ENCODE peak calls at places on chromosome 19, in four cellular contexts. Q is kidney epithelial cell, I is fibroblast of pulmonary artery, N is endothelial cell. M is an unnamed sample.

GRCh38 chr19:6108721-6109633 is 1.3 kb downstream of the RFX2 start:
- DNase-seq in Q (no peak), I (peak), N (peak), M (no peak)

GRCh38 chr19:9040131-9040530 is 29.9 kb upstream of the MUC16 start:
- DNase-seq in Q (no peak), I (no peak), N (no peak), M (no peak)

GRCh38 chr19:46945668-46946067 is 74.0 kb upstream of the NPAS1 start:
- DNase-seq in Q (no peak), I (peak), N (no peak), M (no peak)

GRCh38 chr19:10365518-10365917 is 14.9 kb downstream of the TYK2 start:
- DNase-seq in Q (no peak), I (no peak), N (no peak), M (peak)

GRCh38 chr19:46416077-46416709 is 2.8 kb upstream of the CCDC8 start:
- DNase-seq in Q (peak), I (peak), N (peak), M (peak)

GRCh38 chr19:38307076-38307475 is 3.0 kb downstream of the C19orf33 start:
- DNase-seq in Q (no peak), I (no peak), N (no peak), M (no peak)

GRCh38 chr19:11767633-11768133 is 883 bp downstream of the ZNF441 start:
- DNase-seq in Q (peak), I (peak), N (no peak), M (peak)

GRCh38 chr19:51342631-51343569 is 961 bp upstream of the VSIG10L start:
- DNase-seq in Q (no peak), I (no peak), N (no peak), M (no peak)

GRCh38 chr19:48501446-48501960 is 10.1 kb downstream of the LMTK3 start:
- DNase-seq in Q (no peak), I (no peak), N (no peak), M (no peak)

GRCh38 chr19:10681658-10682057 is 19.6 kb upstream of the QTRT1 start:
- DNase-seq in Q (no peak), I (no peak), N (no peak), M (no peak)

GRCh38 chr19:8366961-8367326 is 3.0 kb downstream of the ANGPTL4 start:
- DNase-seq in Q (no peak), I (peak), N (no peak), M (no peak)

GRCh38 chr19:34173145-34173956 is 1.0 kb downstream of the LSM14A start:
- DNase-seq in Q (peak), I (peak), N (peak), M (peak)

GRCh38 chr19:18051887-18052286 is 34.8 kb downstream of the IL12RB1 start:
- DNase-seq in Q (no peak), I (no peak), N (no peak), M (no peak)

GRCh38 chr19:28296506-28296905 is 916.4 kb downstream of the UQCRFS1 start:
- DNase-seq in Q (no peak), I (peak), N (no peak), M (no peak)

GRCh38 chr19:30564551-30565011 is 192.4 kb downstream of the ZNF536 start:
- DNase-seq in Q (no peak), I (no peak), N (no peak), M (no peak)

GRCh38 chr19:8577247-8577646 is at the start of gene MYO1F:
- DNase-seq in Q (no peak), I (no peak), N (no peak), M (peak)

GRCh38 chr19:8569066-8569761 is 8.0 kb downstream of the MYO1F start:
- DNase-seq in Q (peak), I (peak), N (no peak), M (peak)

GRCh38 chr19:478236-478888 is 17.5 kb upstream of the SHC2 start:
- DNase-seq in Q (no peak), I (no peak), N (no peak), M (no peak)

GRCh38 chr19:47156861-47157454 is 26.3 kb downstream of the SAE1 start:
- DNase-seq in Q (no peak), I (no peak), N (no peak), M (peak)

GRCh38 chr19:34959021-34959420 is 5.0 kb downstream of the ZNF792 start:
- DNase-seq in Q (no peak), I (no peak), N (no peak), M (no peak)

GRCh38 chr19:41997121-41997850 is 3.3 kb upstream of the ATP1A3 start:
- DNase-seq in Q (no peak), I (peak), N (peak), M (peak)

GRCh38 chr19:7297742-7298141 is 3.5 kb upstream of the INSR start:
- DNase-seq in Q (no peak), I (no peak), N (no peak), M (no peak)
- TF ChIP-seq CTCF in Q (no peak), I (no peak), N (no peak), M (no peak)

DNA sequence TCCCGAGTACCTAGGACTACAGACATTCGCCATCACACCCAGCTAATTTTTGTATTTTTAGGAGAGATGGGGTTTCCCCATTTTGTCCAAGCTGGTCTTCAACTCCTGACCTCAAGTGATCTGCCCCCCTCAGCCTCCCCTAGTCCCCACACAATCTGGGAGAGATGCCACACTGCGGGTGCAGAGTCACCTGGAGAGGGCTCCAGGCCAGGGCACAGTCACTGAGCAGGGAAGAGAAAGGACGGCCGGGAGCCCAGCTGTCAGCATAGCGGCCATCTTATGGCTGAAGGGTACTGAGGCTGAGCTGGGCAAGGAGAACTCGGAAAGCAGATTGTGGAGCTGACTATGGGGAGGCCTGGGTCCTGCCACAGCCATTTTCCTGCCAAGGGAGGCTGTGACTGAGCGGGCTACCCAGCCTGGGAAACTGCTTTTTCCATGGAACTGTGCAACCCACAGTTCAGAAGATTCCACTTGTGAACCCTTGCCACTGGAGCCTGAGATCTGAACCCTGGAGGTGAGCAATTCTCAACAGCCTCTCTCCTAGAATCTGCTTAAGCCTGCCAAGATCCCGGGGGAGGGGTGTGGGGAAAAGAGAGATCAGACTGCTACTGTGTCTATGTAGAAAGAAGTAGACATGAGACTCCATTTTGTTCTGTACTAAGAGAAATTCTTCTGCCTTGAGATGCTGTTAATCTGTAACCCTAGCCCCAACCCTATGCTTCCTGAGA is 109.2 kb downstream of the ZNF486 start:
- DNase-seq in Q (no peak), I (no peak), N (no peak), M (no peak)
- TF ChIP-seq CTCF in Q (no peak), I (no peak), N (no peak), M (no peak)

GRCh38 chr19:13959141-13959961 is 7.0 kb downstream of the DCAF15 start:
- DNase-seq in Q (no peak), I (no peak), N (no peak), M (no peak)

GRCh38 chr19:13960863-13961784 is 8.8 kb downstream of the DCAF15 start:
- DNase-seq in Q (no peak), I (no peak), N (no peak), M (no peak)

GRCh38 chr19:13961826-13962737 is 9.8 kb downstream of the DCAF15 start:
- DNase-seq in Q (no peak), I (no peak), N (no peak), M (no peak)

GRCh38 chr19:13958043-13958442 is 5.7 kb downstream of the DCAF15 start:
- DNase-seq in Q (no peak), I (no peak), N (no peak), M (no peak)

GRCh38 chr19:13959962-13960862 is 7.9 kb downstream of the DCAF15 start:
- DNase-seq in Q (no peak), I (no peak), N (peak), M (no peak)
- TF ChIP-seq CTCF in Q (peak), I (peak), N (no peak), M (peak)

DNA sequence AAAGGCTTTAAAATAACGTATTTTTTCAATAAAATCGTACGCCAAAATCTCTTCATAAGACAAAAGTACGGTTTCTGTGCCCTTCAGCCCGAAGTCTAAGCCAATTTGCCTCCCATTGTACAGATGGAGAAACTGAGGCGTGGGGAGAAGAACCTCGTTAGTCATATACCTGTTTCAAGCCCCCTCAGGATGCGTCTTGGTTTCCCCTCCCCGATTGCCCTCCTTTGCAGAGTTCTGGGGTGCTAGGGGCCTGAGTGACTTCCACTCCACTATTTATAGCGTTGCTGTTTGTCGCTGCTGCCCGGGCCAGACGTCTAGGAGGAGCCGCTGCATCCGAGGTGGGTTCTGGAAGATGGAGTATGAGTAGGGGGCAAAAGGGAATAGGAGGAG is 2.3 kb upstream of the LTBP4 start:
- DNase-seq in Q (no peak), I (no peak), N (no peak), M (no peak)
- TF ChIP-seq CTCF in Q (no peak), I (no peak), N (no peak), M (no peak)

DNA sequence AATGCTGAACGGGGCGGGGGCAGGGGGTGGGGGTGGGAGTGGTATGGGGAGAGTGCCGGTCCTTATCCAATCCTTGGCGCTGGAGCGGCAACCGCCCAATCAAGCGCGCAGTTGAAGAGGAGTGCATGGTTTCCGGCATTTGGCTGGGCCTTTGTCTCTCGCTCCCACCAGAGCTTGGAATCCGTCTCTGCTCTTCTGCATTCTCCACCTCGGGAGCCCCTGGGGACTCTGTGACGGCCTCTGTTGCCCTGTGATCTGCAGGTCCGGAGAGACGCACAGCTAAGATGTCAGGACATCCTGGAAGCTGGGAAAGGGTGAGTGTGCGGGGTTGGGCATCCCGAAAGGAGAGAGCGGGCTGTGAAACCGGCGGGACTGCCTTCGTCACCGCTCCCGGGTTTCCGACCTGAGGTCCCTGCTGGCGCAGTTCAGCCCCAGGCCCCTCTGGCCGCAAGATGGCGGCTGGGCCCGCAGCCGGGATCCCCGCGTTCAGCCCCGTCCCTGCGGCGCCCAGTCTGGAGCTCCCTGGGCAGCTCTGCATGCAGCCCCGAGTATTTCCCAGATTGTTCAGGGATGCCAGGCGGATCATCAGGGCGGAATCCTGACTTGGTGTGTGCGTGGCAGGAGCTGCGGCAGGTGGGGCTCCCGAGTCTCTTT is 53.6 kb upstream of the ZNF254 start:
- DNase-seq in Q (peak), I (peak), N (peak), M (peak)
- TF ChIP-seq CTCF in Q (no peak), I (no peak), N (no peak), M (peak)

GRCh38 chr19:19650331-19650730 is 6.9 kb upstream of the GMIP start:
- DNase-seq in Q (no peak), I (no peak), N (no peak), M (no peak)

GRCh38 chr19:19645233-19645870 is 1.9 kb upstream of the GMIP start:
- DNase-seq in Q (no peak), I (no peak), N (no peak), M (no peak)

GRCh38 chr19:19649159-19649558 is 5.7 kb upstream of the GMIP start:
- DNase-seq in Q (no peak), I (no peak), N (no peak), M (no peak)

GRCh38 chr19:19649580-19649995 is 6.1 kb upstream of the GMIP start:
- DNase-seq in Q (no peak), I (no peak), N (no peak), M (no peak)

GRCh38 chr19:19647037-19647835 is 3.8 kb upstream of the GMIP start:
- DNase-seq in Q (no peak), I (no peak), N (no peak), M (no peak)
- TF ChIP-seq CTCF in Q (no peak), I (no peak), N (no peak), M (no peak)

GRCh38 chr19:2837430-2837829 is 3.8 kb upstream of the ZNF555 start:
- DNase-seq in Q (no peak), I (no peak), N (no peak), M (no peak)

GRCh38 chr19:2834294-2834871 is 6.9 kb upstream of the ZNF555 start:
- DNase-seq in Q (no peak), I (no peak), N (no peak), M (no peak)
- TF ChIP-seq CTCF in Q (no peak), I (no peak), N (no peak), M (no peak)

GRCh38 chr19:14059652-14060155 is 2.2 kb downstream of the PALM3 start:
- DNase-seq in Q (no peak), I (no peak), N (no peak), M (no peak)

GRCh38 chr19:14058182-14059092 is 3.4 kb downstream of the PALM3 start:
- DNase-seq in Q (no peak), I (no peak), N (no peak), M (no peak)

GRCh38 chr19:14061081-14061749 is 661 bp downstream of the PALM3 start:
- DNase-seq in Q (no peak), I (peak), N (no peak), M (no peak)

GRCh38 chr19:14056741-14057356 is 5.0 kb downstream of the PALM3 start:
- DNase-seq in Q (no peak), I (no peak), N (no peak), M (no peak)

DNA sequence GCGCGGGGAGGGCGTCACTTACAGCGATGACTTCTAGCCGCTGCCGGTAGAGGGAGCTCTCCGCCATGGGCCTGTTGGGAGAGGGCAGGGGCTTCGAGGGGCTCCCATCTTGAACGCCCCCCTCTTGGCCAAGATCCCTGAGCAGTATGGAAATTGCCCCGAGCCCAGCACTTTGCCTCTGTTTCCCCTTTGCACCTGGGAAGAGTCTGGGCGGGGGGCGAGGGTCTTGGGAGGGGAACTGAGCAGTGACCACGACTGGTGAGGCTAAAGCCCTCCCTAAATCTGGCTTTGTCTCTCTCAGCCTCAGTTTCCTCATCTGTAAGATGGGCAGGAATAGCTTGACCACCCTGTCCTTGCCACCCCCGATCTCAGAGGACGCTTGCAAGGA is 2.8 kb downstream of the PALM3 start:
- DNase-seq in Q (no peak), I (no peak), N (peak), M (peak)
- TF ChIP-seq CTCF in Q (peak), I (peak), N (peak), M (peak)

GRCh38 chr19:4976412-4977298 is 7.7 kb downstream of the KDM4B start:
- DNase-seq in Q (peak), I (peak), N (peak), M (no peak)
- TF ChIP-seq CTCF in Q (peak), I (peak), N (peak), M (peak)

GRCh38 chr19:52995711-52996110 is 18.0 kb upstream of the ERVV-1 start:
- DNase-seq in Q (no peak), I (no peak), N (no peak), M (no peak)

GRCh38 chr19:52992109-52993004 is 21.4 kb upstream of the ERVV-1 start:
- DNase-seq in Q (no peak), I (peak), N (peak), M (no peak)

GRCh38 chr19:52991021-52991420 is 22.7 kb upstream of the ERVV-1 start:
- DNase-seq in Q (no peak), I (no peak), N (no peak), M (no peak)

GRCh38 chr19:52991484-52991883 is 22.2 kb upstream of the ERVV-1 start:
- DNase-seq in Q (no peak), I (peak), N (no peak), M (no peak)

DNA sequence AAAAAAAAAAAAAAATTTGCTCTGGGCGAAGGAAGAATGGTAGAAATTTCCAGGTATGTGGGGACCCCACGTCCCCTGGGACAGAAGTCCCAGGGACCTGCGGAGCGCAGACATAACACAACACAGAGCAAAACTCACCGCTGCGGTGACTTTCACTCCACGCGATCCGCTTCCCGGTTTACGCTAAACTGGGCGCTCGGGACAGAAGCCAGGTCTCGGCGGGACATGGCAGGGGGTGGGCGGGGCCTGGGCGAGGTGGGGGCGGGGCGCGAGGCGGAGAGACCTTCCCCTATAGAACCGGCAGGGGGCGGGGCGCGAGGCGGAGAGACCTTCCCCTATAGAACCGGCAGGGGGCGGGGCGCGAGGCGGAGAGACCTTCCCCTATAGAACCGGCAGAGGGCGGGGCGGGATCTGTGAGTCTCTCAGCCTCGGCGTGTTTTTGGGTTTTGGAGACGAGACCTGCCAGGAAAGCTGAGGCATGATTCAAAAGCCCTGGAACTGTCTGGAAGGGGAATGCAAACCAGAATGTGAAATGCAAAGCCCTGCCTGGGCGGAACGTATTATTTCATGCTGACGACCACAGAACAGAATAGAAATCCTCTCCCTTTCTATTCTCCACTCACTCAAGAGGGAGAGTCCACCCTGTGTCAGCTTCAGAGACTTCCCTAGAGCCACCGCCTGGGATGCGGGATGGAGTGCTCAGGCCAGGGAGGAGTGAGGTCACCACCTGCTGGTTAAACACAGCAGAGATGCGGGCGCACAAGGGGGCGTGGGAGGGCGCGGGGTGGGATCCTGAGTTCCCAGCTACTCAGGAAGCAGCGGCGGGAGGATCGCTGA is 20.2 kb upstream of the ERVV-1 start:
- DNase-seq in Q (no peak), I (peak), N (peak), M (peak)
- TF ChIP-seq CTCF in Q (peak), I (peak), N (peak), M (peak)